ENCODE peak calls at places on chromosomes 16 and 17, in eight cellular contexts. X is activated CD4-positive, alpha-beta T cell treated with anti-CD3 and anti-CD28 coated beads for 24 hours; Y is CD8-positive, alpha-beta memory T cell; J is AG10803; W is stimulated activated CD4-positive, alpha-beta T cell treated with anti-CD3 and anti-CD28 coated beads, Interleukin-1b, Interleukin-23, amount 100 ng/mL, for 24 hours; Q is SK-N-DZ; C is ovary; L is fibroblast of the conjunctiva. Z is an unnamed sample.

GRCh38 chr17:75707096-75707720 is 14.1 kb upstream of the ITGB4 start:
- DNase-seq in X (no peak), Y (no peak), J (no peak), W (no peak), Q (no peak), C (peak), L (no peak), Z (no peak)

GRCh38 chr16:49148410-49148809 is 133.2 kb downstream of the CBLN1 start:
- DNase-seq in X (no peak), Y (no peak), J (no peak), W (no peak), Q (no peak), C (no peak), L (no peak), Z (no peak)

GRCh38 chr17:1367351-1367745 is 32.7 kb downstream of the YWHAE start:
- DNase-seq in X (no peak), Y (no peak), J (peak), W (no peak), Q (no peak), C (no peak), L (no peak), Z (no peak)

GRCh38 chr17:73650147-73650546 is 5.9 kb upstream of the SDK2 start:
- DNase-seq in X (no peak), Y (no peak), J (no peak), W (no peak), Q (no peak), C (no peak), L (no peak), Z (no peak)

GRCh38 chr16:56226840-56227525 is 35.7 kb downstream of the GNAO1 start:
- DNase-seq in X (no peak), Y (peak), J (no peak), W (no peak), Q (no peak), C (no peak), L (no peak), Z (no peak)

GRCh38 chr16:9099131-9099625 is 7.7 kb downstream of the HAPSTR1 start:
- DNase-seq in X (no peak), Y (no peak), J (peak), W (no peak), Q (no peak), C (no peak), L (no peak), Z (no peak)

GRCh38 chr16:81518439-81518757 is 73.8 kb downstream of the CMIP start:
- DNase-seq in X (no peak), Y (no peak), J (no peak), W (no peak), Q (no peak), C (no peak), L (no peak), Z (no peak)

GRCh38 chr17:77440571-77440981 is 299.8 kb downstream of the SEC14L1 start:
- DNase-seq in X (no peak), Y (no peak), J (no peak), W (no peak), Q (no peak), C (no peak), L (no peak), Z (no peak)

GRCh38 chr17:77494664-77495435 is 354.1 kb downstream of the SEC14L1 start:
- DNase-seq in X (peak), Y (peak), J (peak), W (peak), Q (peak), C (peak), L (peak), Z (peak)

GRCh38 chr16:48203974-48204824 is 39.9 kb upstream of the LONP2 start:
- DNase-seq in X (no peak), Y (no peak), J (no peak), W (no peak), Q (no peak), C (no peak), L (no peak), Z (no peak)

GRCh38 chr16:81502396-81503060 is 57.9 kb downstream of the CMIP start:
- DNase-seq in X (no peak), Y (no peak), J (no peak), W (no peak), Q (no peak), C (no peak), L (no peak), Z (no peak)

GRCh38 chr17:27544350-27545131 is 86.4 kb upstream of the LGALS9 start:
- DNase-seq in X (peak), Y (peak), J (no peak), W (peak), Q (no peak), C (no peak), L (no peak), Z (no peak)

Z was measured in GM03348.